ENCODE peak calls at places on chromosome 18, in ten cellular contexts. One of them, this sample, is unnamed.

GRCh38 chr18:13375302-13376255 is 157.0 kb downstream of the LDLRAD4 start:
- DNase-seq in tibial nerve: peak; percentile 67
- DNase-seq in upper lobe of right lung: no peak
- DNase-seq in neural progenitor cell: no peak
- DNase-seq in IMR-90: peak; percentile 91
- DNase-seq in heart left ventricle: peak; percentile 73
- DNase-seq in Karpas-422: no peak
- DNase-seq in heart right ventricle: peak; percentile 76
- DNase-seq in sigmoid colon: peak; percentile 89
- DNase-seq in right cardiac atrium: peak; percentile 85
- DNase-seq in this sample: no peak

GRCh38 chr18:54684786-54685185 is 93.7 kb downstream of the DYNAP start:
- DNase-seq in tibial nerve: no peak
- DNase-seq in upper lobe of right lung: no peak
- DNase-seq in neural progenitor cell: peak; percentile 64
- DNase-seq in IMR-90: no peak
- DNase-seq in heart left ventricle: no peak
- DNase-seq in Karpas-422: no peak
- DNase-seq in heart right ventricle: no peak
- DNase-seq in sigmoid colon: no peak
- DNase-seq in right cardiac atrium: no peak
- DNase-seq in this sample: no peak

GRCh38 chr18:77151791-77152517 is 19.4 kb upstream of the MBP start:
- DNase-seq in tibial nerve: no peak
- DNase-seq in upper lobe of right lung: peak; percentile 46
- DNase-seq in neural progenitor cell: no peak
- DNase-seq in IMR-90: no peak
- DNase-seq in heart left ventricle: no peak
- DNase-seq in Karpas-422: peak; percentile 92
- DNase-seq in heart right ventricle: no peak
- DNase-seq in sigmoid colon: no peak
- DNase-seq in right cardiac atrium: no peak
- DNase-seq in this sample: no peak

GRCh38 chr18:903703-904102 is 968 bp upstream of the ADCYAP1 start:
- DNase-seq in tibial nerve: peak; percentile 33
- DNase-seq in upper lobe of right lung: peak; percentile 75
- DNase-seq in neural progenitor cell: peak; percentile 86
- DNase-seq in IMR-90: peak; percentile 10
- DNase-seq in heart left ventricle: peak; percentile 48
- DNase-seq in Karpas-422: no peak
- DNase-seq in heart right ventricle: peak; percentile 47
- DNase-seq in sigmoid colon: no peak
- DNase-seq in right cardiac atrium: peak; percentile 75
- DNase-seq in this sample: no peak

GRCh38 chr18:48859311-48860275 is 91.2 kb downstream of the SMAD7 start:
- DNase-seq in tibial nerve: no peak
- DNase-seq in upper lobe of right lung: peak; percentile 66
- DNase-seq in neural progenitor cell: peak; percentile 92
- DNase-seq in IMR-90: no peak
- DNase-seq in heart left ventricle: no peak
- DNase-seq in Karpas-422: no peak
- DNase-seq in heart right ventricle: no peak
- DNase-seq in sigmoid colon: no peak
- DNase-seq in right cardiac atrium: peak; percentile 91
- DNase-seq in this sample: peak; percentile 48

GRCh38 chr18:58861353-58861752 is 3.3 kb upstream of the ZNF532 start:
- DNase-seq in tibial nerve: no peak
- DNase-seq in upper lobe of right lung: no peak
- DNase-seq in neural progenitor cell: peak; percentile 45
- DNase-seq in IMR-90: no peak
- DNase-seq in heart left ventricle: no peak
- DNase-seq in Karpas-422: no peak
- DNase-seq in heart right ventricle: no peak
- DNase-seq in sigmoid colon: peak; percentile 39
- DNase-seq in right cardiac atrium: no peak
- DNase-seq in this sample: no peak

GRCh38 chr18:59150236-59150635 is 10.6 kb downstream of the SEC11C start:
- DNase-seq in tibial nerve: no peak
- DNase-seq in upper lobe of right lung: no peak
- DNase-seq in neural progenitor cell: no peak
- DNase-seq in IMR-90: no peak
- DNase-seq in heart left ventricle: no peak
- DNase-seq in Karpas-422: peak; percentile 49
- DNase-seq in heart right ventricle: no peak
- DNase-seq in sigmoid colon: no peak
- DNase-seq in right cardiac atrium: no peak
- DNase-seq in this sample: no peak

GRCh38 chr18:30081122-30081521 is 961.4 kb downstream of the DSC3 start:
- DNase-seq in tibial nerve: no peak
- DNase-seq in upper lobe of right lung: no peak
- DNase-seq in neural progenitor cell: peak; percentile 8
- DNase-seq in IMR-90: no peak
- DNase-seq in heart left ventricle: no peak
- DNase-seq in Karpas-422: no peak
- DNase-seq in heart right ventricle: no peak
- DNase-seq in sigmoid colon: no peak
- DNase-seq in right cardiac atrium: no peak
- DNase-seq in this sample: no peak

GRCh38 chr18:35776481-35776880 is 194.9 kb downstream of the GALNT1 start:
- DNase-seq in tibial nerve: no peak
- DNase-seq in upper lobe of right lung: no peak
- DNase-seq in neural progenitor cell: no peak
- DNase-seq in IMR-90: no peak
- DNase-seq in heart left ventricle: no peak
- DNase-seq in Karpas-422: no peak
- DNase-seq in heart right ventricle: no peak
- DNase-seq in sigmoid colon: no peak
- DNase-seq in right cardiac atrium: no peak
- DNase-seq in this sample: no peak

DNA sequence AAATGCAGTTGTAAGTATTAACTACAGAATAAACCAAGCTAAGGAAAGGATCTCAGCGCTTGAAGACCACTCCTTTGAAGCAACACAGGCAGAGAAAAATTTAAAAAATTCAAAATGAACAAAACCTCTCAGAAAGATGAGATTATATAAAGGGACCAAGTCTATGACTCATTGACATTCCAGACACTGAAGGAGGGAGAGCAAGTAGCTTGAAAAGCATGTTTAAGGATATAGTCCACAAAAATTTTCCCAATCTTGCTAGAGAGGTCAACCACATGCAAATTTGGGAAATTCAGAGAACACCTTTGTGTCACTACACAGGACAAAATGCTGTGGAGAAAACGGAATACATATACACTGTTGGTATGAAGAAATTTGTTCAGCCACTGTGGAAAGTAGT is 112.6 kb upstream of the MC4R start:
- DNase-seq in tibial nerve: no peak
- DNase-seq in upper lobe of right lung: no peak
- DNase-seq in neural progenitor cell: no peak
- DNase-seq in IMR-90: peak; percentile 3
- DNase-seq in heart left ventricle: no peak
- DNase-seq in Karpas-422: no peak
- DNase-seq in heart right ventricle: no peak
- DNase-seq in sigmoid colon: no peak
- DNase-seq in right cardiac atrium: no peak
- DNase-seq in this sample: no peak
- H3K27ac ChIP-seq in tibial nerve: no peak overlapping the region
- H3K27ac ChIP-seq in upper lobe of right lung: no peak overlapping the region
- H3K27ac ChIP-seq in neural progenitor cell: no peak overlapping the region
- H3K27ac ChIP-seq in IMR-90: no peak overlapping the region
- H3K27ac ChIP-seq in heart left ventricle: no peak overlapping the region
- H3K27ac ChIP-seq in Karpas-422: no peak overlapping the region
- H3K27ac ChIP-seq in heart right ventricle: no peak overlapping the region
- H3K27ac ChIP-seq in sigmoid colon: no peak overlapping the region
- H3K27ac ChIP-seq in right cardiac atrium: no peak overlapping the region
- H3K27ac ChIP-seq in this sample: no peak overlapping the region

GRCh38 chr18:24075731-24076130 is 61.2 kb downstream of the TTC39C start:
- DNase-seq in tibial nerve: no peak
- DNase-seq in upper lobe of right lung: no peak
- DNase-seq in neural progenitor cell: no peak
- DNase-seq in IMR-90: no peak
- DNase-seq in heart left ventricle: no peak
- DNase-seq in Karpas-422: no peak
- DNase-seq in heart right ventricle: no peak
- DNase-seq in sigmoid colon: no peak
- DNase-seq in right cardiac atrium: no peak
- DNase-seq in this sample: no peak
- H3K27ac ChIP-seq in tibial nerve: peak overlapping the region; percentile 42
- H3K27ac ChIP-seq in upper lobe of right lung: no peak overlapping the region
- H3K27ac ChIP-seq in neural progenitor cell: no peak overlapping the region
- H3K27ac ChIP-seq in IMR-90: peak overlapping the region; percentile 56
- H3K27ac ChIP-seq in heart left ventricle: peak overlapping the region; percentile 67
- H3K27ac ChIP-seq in Karpas-422: no peak overlapping the region
- H3K27ac ChIP-seq in heart right ventricle: peak overlapping the region; percentile 78
- H3K27ac ChIP-seq in sigmoid colon: peak overlapping the region; percentile 68
- H3K27ac ChIP-seq in right cardiac atrium: peak overlapping the region; percentile 69
- H3K27ac ChIP-seq in this sample: no peak overlapping the region

DNA sequence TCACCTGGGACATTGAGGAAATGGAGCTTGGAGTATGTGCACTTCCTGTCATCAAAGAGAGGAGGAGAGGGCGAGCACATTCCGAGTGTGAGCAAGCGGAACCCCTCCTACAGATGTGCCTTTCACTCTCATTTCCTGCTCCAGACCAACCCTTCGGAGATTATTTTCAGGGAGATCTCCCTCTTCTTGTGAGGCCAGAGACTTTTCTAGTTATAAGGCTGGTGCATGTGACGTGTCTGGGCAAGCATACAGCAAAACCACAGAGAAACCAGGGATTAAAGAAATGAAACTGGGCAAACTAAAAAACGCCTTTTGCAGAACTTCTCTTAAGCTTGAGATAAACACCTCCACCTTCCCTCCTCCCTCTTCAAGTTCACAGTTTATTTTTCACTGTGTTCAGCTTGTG is 409.2 kb upstream of the TCF4 start:
- DNase-seq in tibial nerve: no peak
- DNase-seq in upper lobe of right lung: no peak
- DNase-seq in neural progenitor cell: no peak
- DNase-seq in IMR-90: no peak
- DNase-seq in heart left ventricle: peak; percentile 19
- DNase-seq in Karpas-422: no peak
- DNase-seq in heart right ventricle: peak; percentile 13
- DNase-seq in sigmoid colon: no peak
- DNase-seq in right cardiac atrium: no peak
- DNase-seq in this sample: no peak
- H3K27ac ChIP-seq in tibial nerve: no peak overlapping the region
- H3K27ac ChIP-seq in upper lobe of right lung: no peak overlapping the region
- H3K27ac ChIP-seq in neural progenitor cell: peak overlapping the region; percentile 86
- H3K27ac ChIP-seq in IMR-90: no peak overlapping the region
- H3K27ac ChIP-seq in heart left ventricle: no peak overlapping the region
- H3K27ac ChIP-seq in Karpas-422: no peak overlapping the region
- H3K27ac ChIP-seq in heart right ventricle: no peak overlapping the region
- H3K27ac ChIP-seq in sigmoid colon: no peak overlapping the region
- H3K27ac ChIP-seq in right cardiac atrium: no peak overlapping the region
- H3K27ac ChIP-seq in this sample: no peak overlapping the region

DNA sequence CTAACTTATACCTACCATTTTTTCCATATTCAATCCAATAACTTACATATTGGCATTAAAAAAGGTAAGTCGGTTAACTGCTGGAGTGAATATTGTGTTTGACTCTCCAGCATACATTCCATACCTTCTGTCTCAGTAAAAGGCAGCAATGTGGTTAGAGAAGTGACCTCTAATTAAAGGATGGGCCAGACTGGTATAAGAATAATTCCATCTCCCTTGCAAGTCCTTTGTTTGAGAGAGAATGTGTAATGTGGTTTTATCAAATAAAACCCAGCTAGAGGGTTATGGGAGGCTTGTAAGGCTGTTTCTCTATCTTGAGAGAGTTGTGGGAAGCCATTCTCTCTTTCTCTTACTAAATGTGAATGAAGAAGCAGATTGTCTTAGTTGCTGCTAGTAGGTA is 289.3 kb upstream of the TCF4 start:
- DNase-seq in tibial nerve: no peak
- DNase-seq in upper lobe of right lung: no peak
- DNase-seq in neural progenitor cell: no peak
- DNase-seq in IMR-90: no peak
- DNase-seq in heart left ventricle: no peak
- DNase-seq in Karpas-422: no peak
- DNase-seq in heart right ventricle: no peak
- DNase-seq in sigmoid colon: no peak
- DNase-seq in right cardiac atrium: no peak
- DNase-seq in this sample: no peak
- H3K27ac ChIP-seq in tibial nerve: no peak overlapping the region
- H3K27ac ChIP-seq in upper lobe of right lung: no peak overlapping the region
- H3K27ac ChIP-seq in neural progenitor cell: peak overlapping the region; percentile 49
- H3K27ac ChIP-seq in IMR-90: no peak overlapping the region
- H3K27ac ChIP-seq in heart left ventricle: no peak overlapping the region
- H3K27ac ChIP-seq in Karpas-422: no peak overlapping the region
- H3K27ac ChIP-seq in heart right ventricle: no peak overlapping the region
- H3K27ac ChIP-seq in sigmoid colon: no peak overlapping the region
- H3K27ac ChIP-seq in right cardiac atrium: no peak overlapping the region
- H3K27ac ChIP-seq in this sample: no peak overlapping the region

GRCh38 chr18:9984025-9984424 is 70.2 kb downstream of the VAPA start:
- DNase-seq in tibial nerve: no peak
- DNase-seq in upper lobe of right lung: no peak
- DNase-seq in neural progenitor cell: no peak
- DNase-seq in IMR-90: no peak
- DNase-seq in heart left ventricle: no peak
- DNase-seq in Karpas-422: no peak
- DNase-seq in heart right ventricle: no peak
- DNase-seq in sigmoid colon: no peak
- DNase-seq in right cardiac atrium: no peak
- DNase-seq in this sample: no peak
- H3K27ac ChIP-seq in tibial nerve: no peak overlapping the region
- H3K27ac ChIP-seq in upper lobe of right lung: no peak overlapping the region
- H3K27ac ChIP-seq in neural progenitor cell: no peak overlapping the region
- H3K27ac ChIP-seq in IMR-90: no peak overlapping the region
- H3K27ac ChIP-seq in heart left ventricle: no peak overlapping the region
- H3K27ac ChIP-seq in Karpas-422: no peak overlapping the region
- H3K27ac ChIP-seq in heart right ventricle: no peak overlapping the region
- H3K27ac ChIP-seq in sigmoid colon: peak overlapping the region; percentile 49
- H3K27ac ChIP-seq in right cardiac atrium: peak overlapping the region; percentile 56
- H3K27ac ChIP-seq in this sample: no peak overlapping the region

GRCh38 chr18:8994603-8995002 is 107.9 kb upstream of the NDUFV2 start:
- DNase-seq in tibial nerve: no peak
- DNase-seq in upper lobe of right lung: no peak
- DNase-seq in neural progenitor cell: no peak
- DNase-seq in IMR-90: no peak
- DNase-seq in heart left ventricle: no peak
- DNase-seq in Karpas-422: no peak
- DNase-seq in heart right ventricle: no peak
- DNase-seq in sigmoid colon: no peak
- DNase-seq in right cardiac atrium: no peak
- DNase-seq in this sample: no peak
- H3K27ac ChIP-seq in tibial nerve: no peak overlapping the region
- H3K27ac ChIP-seq in upper lobe of right lung: no peak overlapping the region
- H3K27ac ChIP-seq in neural progenitor cell: no peak overlapping the region
- H3K27ac ChIP-seq in IMR-90: no peak overlapping the region
- H3K27ac ChIP-seq in heart left ventricle: no peak overlapping the region
- H3K27ac ChIP-seq in Karpas-422: no peak overlapping the region
- H3K27ac ChIP-seq in heart right ventricle: no peak overlapping the region
- H3K27ac ChIP-seq in sigmoid colon: no peak overlapping the region
- H3K27ac ChIP-seq in right cardiac atrium: no peak overlapping the region
- H3K27ac ChIP-seq in this sample: no peak overlapping the region

This sample was measured in ovary.